ENCODE peak calls at places on chromosomes 3 and 15, in seven cellular contexts. One of them, this sample, is unnamed.
A peak's percentile ranks its signal among the peaks of the same experiment; 100 is the strongest.

GRCh38 chr15:34841220-34841841 is 46.0 kb upstream of the ACTC1 start:
- DNase-seq in GDM1: no peak
- DNase-seq in esophagus squamous epithelium: no peak
- DNase-seq in C1 segment of cervical spinal cord: no peak
- DNase-seq in HEK293T: no peak
- DNase-seq in nephron progenitor cell: no peak
- DNase-seq in choroid plexus epithelial cell: no peak
- DNase-seq in this sample: no peak

GRCh38 chr3:45088543-45088942 is 57.6 kb downstream of the CDCP1 start:
- DNase-seq in GDM1: no peak
- DNase-seq in esophagus squamous epithelium: no peak
- DNase-seq in C1 segment of cervical spinal cord: no peak
- DNase-seq in HEK293T: no peak
- DNase-seq in nephron progenitor cell: no peak
- DNase-seq in choroid plexus epithelial cell: no peak
- DNase-seq in this sample: no peak

GRCh38 chr15:87764461-87765236 is 491.9 kb downstream of the NTRK3 start:
- DNase-seq in GDM1: no peak
- DNase-seq in esophagus squamous epithelium: no peak
- DNase-seq in C1 segment of cervical spinal cord: no peak
- DNase-seq in HEK293T: no peak
- DNase-seq in nephron progenitor cell: no peak
- DNase-seq in choroid plexus epithelial cell: peak; percentile 61
- DNase-seq in this sample: no peak

GRCh38 chr3:113136071-113136470 is 75.3 kb upstream of the BOC start:
- DNase-seq in GDM1: no peak
- DNase-seq in esophagus squamous epithelium: no peak
- DNase-seq in C1 segment of cervical spinal cord: no peak
- DNase-seq in HEK293T: no peak
- DNase-seq in nephron progenitor cell: no peak
- DNase-seq in choroid plexus epithelial cell: peak; percentile 55
- DNase-seq in this sample: no peak

GRCh38 chr15:62964251-62964650 is 78.3 kb upstream of the TPM1 start:
- DNase-seq in GDM1: no peak
- DNase-seq in esophagus squamous epithelium: no peak
- DNase-seq in C1 segment of cervical spinal cord: no peak
- DNase-seq in HEK293T: no peak
- DNase-seq in nephron progenitor cell: no peak
- DNase-seq in choroid plexus epithelial cell: no peak
- DNase-seq in this sample: no peak

GRCh38 chr15:85380860-85381535 is 595 bp downstream of the AKAP13 start:
- DNase-seq in GDM1: peak; percentile 19
- DNase-seq in esophagus squamous epithelium: peak; percentile 17
- DNase-seq in C1 segment of cervical spinal cord: no peak
- DNase-seq in HEK293T: peak; percentile 43
- DNase-seq in nephron progenitor cell: peak; percentile 76
- DNase-seq in choroid plexus epithelial cell: peak; percentile 46
- DNase-seq in this sample: peak; percentile 8

GRCh38 chr3:42758126-42758525 is 14.9 kb downstream of the CCDC13 start:
- DNase-seq in GDM1: no peak
- DNase-seq in esophagus squamous epithelium: no peak
- DNase-seq in C1 segment of cervical spinal cord: no peak
- DNase-seq in HEK293T: no peak
- DNase-seq in nephron progenitor cell: no peak
- DNase-seq in choroid plexus epithelial cell: no peak
- DNase-seq in this sample: no peak

GRCh38 chr3:186257866-186258265 is 104.2 kb downstream of the DGKG start:
- DNase-seq in GDM1: no peak
- DNase-seq in esophagus squamous epithelium: no peak
- DNase-seq in C1 segment of cervical spinal cord: no peak
- DNase-seq in HEK293T: no peak
- DNase-seq in nephron progenitor cell: no peak
- DNase-seq in choroid plexus epithelial cell: peak; percentile 96
- DNase-seq in this sample: no peak

GRCh38 chr15:99729920-99730319 is 3.3 kb downstream of the LYSMD4 start:
- DNase-seq in GDM1: peak; percentile 22
- DNase-seq in esophagus squamous epithelium: no peak
- DNase-seq in C1 segment of cervical spinal cord: no peak
- DNase-seq in HEK293T: peak; percentile 21
- DNase-seq in nephron progenitor cell: peak; percentile 13
- DNase-seq in choroid plexus epithelial cell: peak; percentile 72
- DNase-seq in this sample: peak; percentile 10